ENCODE peak calls at places on chromosomes 12 and 14, in six cellular contexts. H is K562, F is A549, L is stomach, V is esophagus muscularis mucosa, U is upper lobe of left lung. Q is an unnamed sample.

GRCh38 chr14:99972748-99973466 is 92.3 kb upstream of the EVL start:
- DNase-seq in F (no peak), L (no peak), H (no peak), V (no peak), U (no peak), Q (no peak)

GRCh38 chr12:52942914-52943207 is 6.1 kb upstream of the KRT18 start:
- DNase-seq in U (no peak), H (no peak), F (no peak), L (no peak), V (no peak), Q (no peak)

GRCh38 chr12:46303039-46303666 is 34.3 kb upstream of the SLC38A1 start:
- DNase-seq in H (peak; percentile 73), L (peak; percentile 45), U (peak; percentile 45), V (no peak), F (peak; percentile 39), Q (no peak)

GRCh38 chr12:93198086-93198485 is 179.6 kb upstream of the NUDT4 start:
- DNase-seq in U (no peak), H (no peak), V (no peak), L (no peak), F (peak; percentile 83), Q (no peak)

GRCh38 chr14:35814371-35815005 is 5.4 kb upstream of the RALGAPA1 start:
- DNase-seq in V (no peak), F (peak; percentile 63), L (peak; percentile 67), H (peak; percentile 28), U (peak; percentile 36), Q (no peak)

GRCh38 chr12:31922341-31923062 is 36.7 kb upstream of the RESF1 start:
- DNase-seq in F (peak; percentile 35), V (no peak), U (no peak), L (no peak), H (no peak), Q (no peak)

GRCh38 chr12:106288510-106289195 is 13.9 kb upstream of the TCP11L2 start:
- DNase-seq in V (no peak), L (no peak), F (peak; percentile 92), U (no peak), H (no peak), Q (no peak)

GRCh38 chr12:116133609-116134214 is 143.8 kb downstream of the MED13L start:
- DNase-seq in V (no peak), F (no peak), L (no peak), U (no peak), H (no peak), Q (no peak)

GRCh38 chr14:52596861-52597260 is 44.2 kb downstream of the GPR137C start:
- DNase-seq in F (no peak), V (no peak), L (no peak), U (no peak), H (no peak), Q (no peak)

GRCh38 chr12:11653215-11653753 is 3.8 kb downstream of the ETV6 start:
- DNase-seq in U (peak; percentile 30), F (no peak), V (no peak), L (no peak), H (no peak), Q (no peak)

GRCh38 chr12:11657511-11657910 is 8.0 kb downstream of the ETV6 start:
- DNase-seq in L (no peak), H (no peak), U (no peak), V (no peak), F (no peak), Q (no peak)

GRCh38 chr12:11654338-11654737 is 4.9 kb downstream of the ETV6 start:
- DNase-seq in F (no peak), L (no peak), V (no peak), H (no peak), U (no peak), Q (no peak)

GRCh38 chr12:11658796-11659195 is 9.3 kb downstream of the ETV6 start:
- DNase-seq in F (no peak), V (no peak), U (no peak), L (no peak), H (no peak), Q (no peak)

GRCh38 chr12:11656550-11656949 is 7.1 kb downstream of the ETV6 start:
- DNase-seq in V (no peak), U (peak; percentile 51), H (no peak), F (no peak), L (no peak), Q (no peak)
- TF ChIP-seq EP300 in V (no peak), U (no peak), H (no peak), F (no peak), L (no peak), Q (no peak)

GRCh38 chr12:6372403-6373003 is 2.9 kb downstream of the SCNN1A start:
- DNase-seq in U (peak; percentile 78), F (peak; percentile 94), V (no peak), H (no peak), L (peak; percentile 45), Q (no peak)
- TF ChIP-seq POLR2A in U (peak; percentile 73), F (no peak), V (no peak), H (no peak), L (no peak), Q (no peak)

GRCh38 chr12:104581000-104581570 is 124.3 kb downstream of the CHST11 start:
- DNase-seq in L (no peak), U (no peak), F (no peak), H (no peak), V (no peak), Q (no peak)

GRCh38 chr12:104583311-104583710 is 126.6 kb downstream of the CHST11 start:
- DNase-seq in U (no peak), L (no peak), F (no peak), H (no peak), V (no peak), Q (no peak)

GRCh38 chr12:104579716-104580495 is 123.2 kb downstream of the CHST11 start:
- DNase-seq in F (no peak), V (no peak), L (no peak), U (no peak), H (no peak), Q (no peak)

GRCh38 chr12:104585448-104586055 is 128.8 kb downstream of the CHST11 start:
- DNase-seq in V (no peak), F (no peak), L (no peak), H (no peak), U (no peak), Q (no peak)

GRCh38 chr12:104582739-104583138 is 126.0 kb downstream of the CHST11 start:
- DNase-seq in L (no peak), H (no peak), U (no peak), V (no peak), F (no peak), Q (no peak)
- TF ChIP-seq EP300 in L (no peak), H (no peak), U (no peak), V (no peak), F (no peak), Q (no peak)

GRCh38 chr12:98220636-98221035 is 294.8 kb upstream of the TMPO start:
- DNase-seq in L (no peak), F (no peak), H (no peak), V (no peak), U (no peak), Q (no peak)
- TF ChIP-seq POLR2A in L (no peak), F (no peak), H (no peak), V (no peak), U (no peak), Q (no peak)

GRCh38 chr12:111396726-111397445 is 8.8 kb upstream of the SH2B3 start:
- DNase-seq in U (peak; percentile 86), F (peak; percentile 87), H (peak; percentile 85), V (no peak), L (peak; percentile 89), Q (peak; percentile 92)
- TF ChIP-seq EP300 in U (peak; percentile 2), F (no peak), H (peak; percentile 31), V (no peak), L (no peak), Q (no peak)

DNA sequence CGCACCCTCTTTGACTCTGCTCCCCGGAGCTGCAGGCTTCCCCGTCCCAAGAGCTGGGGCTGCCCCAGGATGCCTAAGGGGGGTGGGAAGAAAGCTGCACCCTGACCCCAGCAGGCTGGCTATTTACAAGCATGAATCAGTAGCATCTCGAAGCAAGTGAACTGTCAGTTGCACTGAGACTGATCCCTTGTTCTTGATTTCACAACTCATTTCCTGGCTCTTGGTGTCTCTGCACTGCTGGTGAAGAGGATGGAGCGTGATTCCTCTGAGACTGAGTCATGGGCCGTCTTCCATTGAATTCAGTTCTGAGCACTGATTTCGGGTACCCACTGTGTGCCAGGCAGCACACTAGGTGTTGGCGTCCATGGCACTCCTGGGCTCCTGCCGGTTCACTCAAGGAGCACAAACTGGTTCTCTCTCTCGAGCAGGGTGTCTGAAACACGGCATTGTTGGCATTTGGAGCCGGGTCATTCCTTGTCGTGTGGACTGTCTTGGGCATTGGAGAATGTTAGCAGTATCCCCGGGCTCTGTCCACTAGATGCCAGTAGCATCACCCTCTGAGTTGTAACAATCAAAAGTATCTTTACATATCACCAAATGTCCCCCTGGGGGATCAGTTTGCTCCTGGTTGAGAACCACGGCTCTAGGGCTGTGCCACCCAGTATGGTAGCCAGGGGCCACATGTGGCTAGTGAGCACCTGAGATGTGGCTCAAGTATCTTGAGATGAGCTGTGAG is 86.9 kb downstream of the RIN3 start:
- DNase-seq in V (no peak), U (no peak), L (no peak), F (peak; percentile 77), H (no peak), Q (no peak)
- TF ChIP-seq POLR2A in V (no peak), U (no peak), L (no peak), F (no peak), H (no peak), Q (no peak)

Q was measured in suprapubic skin.